ENCODE peak calls at places on chromosomes 3 and 15, in four cellular contexts. One of them, this sample, is unnamed.

GRCh38 chr3:194832346-194833104 is 146.8 kb downstream of the FAM43A start:
- DNase-seq in AG04450: no peak
- DNase-seq in T-helper 1 cell: no peak
- DNase-seq in smooth muscle cell of the brain vasculature: no peak
- DNase-seq in this sample: no peak

GRCh38 chr3:124597273-124597672 is 133.0 kb upstream of the UMPS start:
- DNase-seq in AG04450: no peak
- DNase-seq in smooth muscle cell of the brain vasculature: no peak
- DNase-seq in T-helper 1 cell: no peak
- DNase-seq in this sample: no peak

GRCh38 chr3:171829841-171830559 is 13.1 kb upstream of the TMEM212 start:
- DNase-seq in AG04450: no peak
- DNase-seq in T-helper 1 cell: no peak
- DNase-seq in smooth muscle cell of the brain vasculature: no peak
- DNase-seq in this sample: no peak

GRCh38 chr3:150020527-150020926 is 49.8 kb upstream of the PFN2 start:
- DNase-seq in AG04450: peak
- DNase-seq in smooth muscle cell of the brain vasculature: no peak
- DNase-seq in T-helper 1 cell: no peak
- DNase-seq in this sample: no peak

GRCh38 chr3:104796556-104796955 is 570.2 kb upstream of the ALCAM start:
- DNase-seq in T-helper 1 cell: no peak
- DNase-seq in smooth muscle cell of the brain vasculature: no peak
- DNase-seq in AG04450: peak
- DNase-seq in this sample: no peak

GRCh38 chr3:4720316-4721075 is 227.3 kb downstream of the ITPR1 start:
- DNase-seq in T-helper 1 cell: no peak
- DNase-seq in smooth muscle cell of the brain vasculature: no peak
- DNase-seq in AG04450: no peak
- DNase-seq in this sample: no peak

GRCh38 chr15:85500060-85500708 is 119.8 kb downstream of the AKAP13 start:
- DNase-seq in AG04450: no peak
- DNase-seq in smooth muscle cell of the brain vasculature: no peak
- DNase-seq in T-helper 1 cell: no peak
- DNase-seq in this sample: no peak

GRCh38 chr15:50798684-50799083 is 33.2 kb upstream of the SPPL2A start:
- DNase-seq in smooth muscle cell of the brain vasculature: no peak
- DNase-seq in AG04450: no peak
- DNase-seq in T-helper 1 cell: no peak
- DNase-seq in this sample: no peak

GRCh38 chr3:129608087-129608935 is 1.8 kb upstream of the PLXND1 start:
- DNase-seq in smooth muscle cell of the brain vasculature: no peak
- DNase-seq in T-helper 1 cell: no peak
- DNase-seq in AG04450: no peak
- DNase-seq in this sample: no peak

GRCh38 chr15:96595951-96596350 is 265.5 kb downstream of the NR2F2 start:
- DNase-seq in T-helper 1 cell: no peak
- DNase-seq in smooth muscle cell of the brain vasculature: no peak
- DNase-seq in AG04450: no peak
- DNase-seq in this sample: no peak

GRCh38 chr3:134362221-134362620 is 12.0 kb downstream of the AMOTL2 start:
- DNase-seq in smooth muscle cell of the brain vasculature: no peak
- DNase-seq in T-helper 1 cell: no peak
- DNase-seq in AG04450: no peak
- DNase-seq in this sample: no peak

GRCh38 chr3:10703875-10704274 is 112.2 kb upstream of the SLC6A11 start:
- DNase-seq in T-helper 1 cell: no peak
- DNase-seq in AG04450: no peak
- DNase-seq in smooth muscle cell of the brain vasculature: no peak
- DNase-seq in this sample: no peak

GRCh38 chr3:186166036-186166435 is 57.1 kb upstream of the ETV5 start:
- DNase-seq in AG04450: no peak
- DNase-seq in smooth muscle cell of the brain vasculature: no peak
- DNase-seq in T-helper 1 cell: no peak
- DNase-seq in this sample: no peak

GRCh38 chr3:126087552-126088175 is 3.7 kb upstream of the SLC41A3 start:
- DNase-seq in smooth muscle cell of the brain vasculature: no peak
- DNase-seq in T-helper 1 cell: no peak
- DNase-seq in AG04450: no peak
- DNase-seq in this sample: no peak

GRCh38 chr15:74792227-74793016 is 10.5 kb downstream of the CSK start:
- DNase-seq in smooth muscle cell of the brain vasculature: no peak
- DNase-seq in T-helper 1 cell: no peak
- DNase-seq in AG04450: no peak
- DNase-seq in this sample: no peak

GRCh38 chr3:79767953-79768282 is at the start of gene ROBO1:
- DNase-seq in T-helper 1 cell: no peak
- DNase-seq in smooth muscle cell of the brain vasculature: no peak
- DNase-seq in AG04450: no peak
- DNase-seq in this sample: no peak

GRCh38 chr3:45105855-45106655 is 40.1 kb downstream of the CDCP1 start:
- DNase-seq in smooth muscle cell of the brain vasculature: peak
- DNase-seq in AG04450: peak
- DNase-seq in T-helper 1 cell: peak
- DNase-seq in this sample: peak

GRCh38 chr3:27791956-27792355 is 69.8 kb upstream of the EOMES start:
- DNase-seq in smooth muscle cell of the brain vasculature: no peak
- DNase-seq in AG04450: no peak
- DNase-seq in T-helper 1 cell: no peak
- DNase-seq in this sample: no peak

GRCh38 chr3:172186607-172187006 is 147.2 kb downstream of the FNDC3B start:
- DNase-seq in smooth muscle cell of the brain vasculature: no peak
- DNase-seq in T-helper 1 cell: no peak
- DNase-seq in AG04450: no peak
- DNase-seq in this sample: no peak

GRCh38 chr3:119323401-119324107 is 29.4 kb downstream of the ARHGAP31 start:
- DNase-seq in smooth muscle cell of the brain vasculature: no peak
- DNase-seq in T-helper 1 cell: peak
- DNase-seq in AG04450: no peak
- DNase-seq in this sample: peak

GRCh38 chr15:49215768-49216739 is 46.0 kb downstream of the GALK2 start:
- DNase-seq in smooth muscle cell of the brain vasculature: no peak
- DNase-seq in AG04450: no peak
- DNase-seq in T-helper 1 cell: no peak
- DNase-seq in this sample: no peak

This sample was measured in T-helper 17 cell.